ENCODE peak calls at places on chromosomes 7 and 10, in five cellular contexts. F is NCI-H748 treated with DMSO at 0.1 percent for 48 hours; X is kidney tubule cell; K is CD8-positive, alpha-beta memory T cell; O is COR-L47. S is an unnamed sample.

GRCh38 chr7:93902777-93903423 is 3.5 kb upstream of the GNGT1 start:
- DNase-seq in F (peak; percentile 41), O (peak; percentile 4), K (no peak), X (peak; percentile 73), S (peak; percentile 63)

GRCh38 chr10:35536789-35537188 is 68.4 kb upstream of the GJD4 start:
- DNase-seq in K (no peak), F (no peak), X (no peak), O (no peak), S (no peak)

GRCh38 chr7:66183700-66184099 is 21.4 kb upstream of the TPST1 start:
- DNase-seq in O (no peak), X (peak; percentile 85), K (no peak), F (no peak), S (peak; percentile 69)

GRCh38 chr7:84900215-84900614 is 286.6 kb downstream of the SEMA3D start:
- DNase-seq in X (no peak), O (no peak), K (no peak), F (no peak), S (no peak)

GRCh38 chr7:82172017-82172416 is 271.6 kb downstream of the CACNA2D1 start:
- DNase-seq in K (no peak), O (no peak), X (no peak), F (peak; percentile 33), S (no peak)

GRCh38 chr7:128266891-128267839 is 26.1 kb downstream of the LEP start:
- DNase-seq in O (peak; percentile 87), F (no peak), K (no peak), X (peak; percentile 67), S (no peak)

GRCh38 chr7:36474283-36475010 is 84.8 kb downstream of the ANLN start:
- DNase-seq in F (no peak), X (no peak), O (no peak), K (no peak), S (peak; percentile 58)

GRCh38 chr10:21978191-21978862 is 25.2 kb downstream of the DNAJC1 start:
- DNase-seq in X (peak; percentile 30), F (no peak), O (no peak), K (no peak), S (peak; percentile 48)

GRCh38 chr10:3622845-3623621 is 162.0 kb downstream of the KLF6 start:
- DNase-seq in K (no peak), O (no peak), X (peak; percentile 41), F (no peak), S (no peak)

GRCh38 chr7:92206672-92207071 is 27.7 kb upstream of the LRRD1 start:
- DNase-seq in X (no peak), K (no peak), F (no peak), O (no peak), S (no peak)

GRCh38 chr7:54072710-54073109 is 469.5 kb upstream of the VSTM2A start:
- DNase-seq in K (no peak), O (no peak), F (no peak), X (no peak), S (no peak)

GRCh38 chr10:32326680-32327363 is 20.1 kb downstream of the EPC1 start:
- DNase-seq in X (no peak), F (no peak), O (no peak), K (no peak), S (no peak)

GRCh38 chr10:101848894-101849351 is 5.3 kb upstream of the KCNIP2 start:
- DNase-seq in F (no peak), K (no peak), O (no peak), X (no peak), S (no peak)

GRCh38 chr10:112797221-112797620 is 152.8 kb upstream of the TCF7L2 start:
- DNase-seq in K (no peak), X (no peak), F (no peak), O (no peak), S (no peak)

GRCh38 chr7:7421850-7422249 is 113.8 kb downstream of the COL28A1 start:
- DNase-seq in F (no peak), K (no peak), O (no peak), X (no peak), S (no peak)

GRCh38 chr10:9869777-9870176 is 1147.9 kb upstream of the CELF2 start:
- DNase-seq in X (no peak), O (no peak), K (no peak), F (no peak), S (no peak)

GRCh38 chr7:96997512-96998032 is 7.8 kb upstream of the DLX6 start:
- DNase-seq in K (no peak), X (no peak), O (no peak), F (no peak), S (no peak)

GRCh38 chr7:2099036-2099957 is 133.4 kb downstream of the MAD1L1 start:
- DNase-seq in F (no peak), O (no peak), K (no peak), X (peak; percentile 11), S (no peak)